ENCODE peak calls at places on chromosome 14, in nine cellular contexts. One of them, this sample, is unnamed.

GRCh38 chr14:22530101-22530500 is 58.9 kb downstream of the DAD1 start:
- DNase-seq in RWPE1: no peak
- DNase-seq in LNCaP clone FGC: no peak
- DNase-seq in endothelial cell: no peak
- DNase-seq in GM10248: no peak
- DNase-seq in HepG2: no peak
- DNase-seq in upper lobe of left lung: no peak
- DNase-seq in cardiac muscle cell: no peak
- DNase-seq in neural crest cell: no peak
- DNase-seq in this sample: no peak

GRCh38 chr14:51398898-51399297 is 158.9 kb downstream of the TMX1 start:
- DNase-seq in RWPE1: peak
- DNase-seq in LNCaP clone FGC: no peak
- DNase-seq in endothelial cell: no peak
- DNase-seq in GM10248: no peak
- DNase-seq in HepG2: no peak
- DNase-seq in upper lobe of left lung: no peak
- DNase-seq in cardiac muscle cell: peak
- DNase-seq in neural crest cell: no peak
- DNase-seq in this sample: no peak

GRCh38 chr14:62645649-62646048 is 399.6 kb downstream of the KCNH5 start:
- DNase-seq in RWPE1: peak
- DNase-seq in LNCaP clone FGC: no peak
- DNase-seq in endothelial cell: no peak
- DNase-seq in GM10248: no peak
- DNase-seq in HepG2: no peak
- DNase-seq in upper lobe of left lung: no peak
- DNase-seq in cardiac muscle cell: no peak
- DNase-seq in neural crest cell: no peak
- DNase-seq in this sample: no peak

GRCh38 chr14:36507847-36508417 is 12.1 kb downstream of the NKX2-1 start:
- DNase-seq in RWPE1: no peak
- DNase-seq in LNCaP clone FGC: no peak
- DNase-seq in endothelial cell: no peak
- DNase-seq in GM10248: no peak
- DNase-seq in HepG2: no peak
- DNase-seq in upper lobe of left lung: no peak
- DNase-seq in cardiac muscle cell: no peak
- DNase-seq in neural crest cell: no peak
- DNase-seq in this sample: no peak

GRCh38 chr14:55512421-55512820 is 67.6 kb upstream of the KTN1 start:
- DNase-seq in RWPE1: no peak
- DNase-seq in LNCaP clone FGC: no peak
- DNase-seq in endothelial cell: no peak
- DNase-seq in GM10248: no peak
- DNase-seq in HepG2: no peak
- DNase-seq in upper lobe of left lung: no peak
- DNase-seq in cardiac muscle cell: peak
- DNase-seq in neural crest cell: no peak
- DNase-seq in this sample: no peak

GRCh38 chr14:105023791-105024480 is 3.1 kb upstream of the CDCA4 start:
- DNase-seq in RWPE1: peak
- DNase-seq in LNCaP clone FGC: no peak
- DNase-seq in endothelial cell: no peak
- DNase-seq in GM10248: no peak
- DNase-seq in HepG2: no peak
- DNase-seq in upper lobe of left lung: no peak
- DNase-seq in cardiac muscle cell: no peak
- DNase-seq in neural crest cell: no peak
- DNase-seq in this sample: no peak

GRCh38 chr14:75689012-75689411 is 28.0 kb downstream of the TTLL5 start:
- DNase-seq in RWPE1: no peak
- DNase-seq in LNCaP clone FGC: no peak
- DNase-seq in endothelial cell: no peak
- DNase-seq in GM10248: no peak
- DNase-seq in HepG2: no peak
- DNase-seq in upper lobe of left lung: no peak
- DNase-seq in cardiac muscle cell: peak
- DNase-seq in neural crest cell: no peak
- DNase-seq in this sample: no peak

GRCh38 chr14:28294834-28295440 is 471.6 kb upstream of the FOXG1 start:
- DNase-seq in RWPE1: no peak
- DNase-seq in LNCaP clone FGC: peak
- DNase-seq in endothelial cell: peak
- DNase-seq in GM10248: no peak
- DNase-seq in HepG2: peak
- DNase-seq in upper lobe of left lung: no peak
- DNase-seq in cardiac muscle cell: peak
- DNase-seq in neural crest cell: no peak
- DNase-seq in this sample: no peak

GRCh38 chr14:38143170-38143569 is 64.5 kb upstream of the SSTR1 start:
- DNase-seq in RWPE1: no peak
- DNase-seq in LNCaP clone FGC: no peak
- DNase-seq in endothelial cell: no peak
- DNase-seq in GM10248: no peak
- DNase-seq in HepG2: no peak
- DNase-seq in upper lobe of left lung: no peak
- DNase-seq in cardiac muscle cell: no peak
- DNase-seq in neural crest cell: no peak
- DNase-seq in this sample: no peak

GRCh38 chr14:105474478-105475268 is at the start of gene CRIP2:
- DNase-seq in RWPE1: peak
- DNase-seq in LNCaP clone FGC: no peak
- DNase-seq in endothelial cell: peak
- DNase-seq in GM10248: peak
- DNase-seq in HepG2: no peak
- DNase-seq in upper lobe of left lung: peak
- DNase-seq in cardiac muscle cell: peak
- DNase-seq in neural crest cell: no peak
- DNase-seq in this sample: peak

GRCh38 chr14:29648045-29648444 is 279.6 kb downstream of the PRKD1 start:
- DNase-seq in RWPE1: no peak
- DNase-seq in LNCaP clone FGC: no peak
- DNase-seq in endothelial cell: no peak
- DNase-seq in GM10248: no peak
- DNase-seq in HepG2: no peak
- DNase-seq in upper lobe of left lung: no peak
- DNase-seq in cardiac muscle cell: no peak
- DNase-seq in neural crest cell: no peak
- DNase-seq in this sample: no peak

GRCh38 chr14:105257464-105257863 is 9.1 kb downstream of the BTBD6 start:
- DNase-seq in RWPE1: no peak
- DNase-seq in LNCaP clone FGC: no peak
- DNase-seq in endothelial cell: no peak
- DNase-seq in GM10248: no peak
- DNase-seq in HepG2: no peak
- DNase-seq in upper lobe of left lung: no peak
- DNase-seq in cardiac muscle cell: no peak
- DNase-seq in neural crest cell: no peak
- DNase-seq in this sample: no peak

GRCh38 chr14:45810152-45810872 is 557.3 kb upstream of the MIS18BP1 start:
- DNase-seq in RWPE1: no peak
- DNase-seq in LNCaP clone FGC: no peak
- DNase-seq in endothelial cell: peak
- DNase-seq in GM10248: no peak
- DNase-seq in HepG2: no peak
- DNase-seq in upper lobe of left lung: no peak
- DNase-seq in cardiac muscle cell: no peak
- DNase-seq in neural crest cell: no peak
- DNase-seq in this sample: no peak
- TF ChIP-seq CTCF in RWPE1: no peak
- TF ChIP-seq CTCF in LNCaP clone FGC: peak
- TF ChIP-seq CTCF in endothelial cell: no peak
- TF ChIP-seq CTCF in GM10248: peak
- TF ChIP-seq CTCF in HepG2: no peak
- TF ChIP-seq CTCF in upper lobe of left lung: no peak
- TF ChIP-seq CTCF in cardiac muscle cell: no peak
- TF ChIP-seq CTCF in neural crest cell: peak
- TF ChIP-seq CTCF in this sample: no peak

GRCh38 chr14:67580336-67581230 is 19.5 kb downstream of the PIGH start:
- DNase-seq in RWPE1: no peak
- DNase-seq in LNCaP clone FGC: no peak
- DNase-seq in endothelial cell: no peak
- DNase-seq in GM10248: no peak
- DNase-seq in HepG2: no peak
- DNase-seq in upper lobe of left lung: no peak
- DNase-seq in cardiac muscle cell: no peak
- DNase-seq in neural crest cell: no peak
- DNase-seq in this sample: no peak
- TF ChIP-seq CTCF in RWPE1: no peak
- TF ChIP-seq CTCF in LNCaP clone FGC: no peak
- TF ChIP-seq CTCF in endothelial cell: no peak
- TF ChIP-seq CTCF in GM10248: no peak
- TF ChIP-seq CTCF in HepG2: peak
- TF ChIP-seq CTCF in upper lobe of left lung: no peak
- TF ChIP-seq CTCF in cardiac muscle cell: no peak
- TF ChIP-seq CTCF in neural crest cell: no peak
- TF ChIP-seq CTCF in this sample: no peak

DNA sequence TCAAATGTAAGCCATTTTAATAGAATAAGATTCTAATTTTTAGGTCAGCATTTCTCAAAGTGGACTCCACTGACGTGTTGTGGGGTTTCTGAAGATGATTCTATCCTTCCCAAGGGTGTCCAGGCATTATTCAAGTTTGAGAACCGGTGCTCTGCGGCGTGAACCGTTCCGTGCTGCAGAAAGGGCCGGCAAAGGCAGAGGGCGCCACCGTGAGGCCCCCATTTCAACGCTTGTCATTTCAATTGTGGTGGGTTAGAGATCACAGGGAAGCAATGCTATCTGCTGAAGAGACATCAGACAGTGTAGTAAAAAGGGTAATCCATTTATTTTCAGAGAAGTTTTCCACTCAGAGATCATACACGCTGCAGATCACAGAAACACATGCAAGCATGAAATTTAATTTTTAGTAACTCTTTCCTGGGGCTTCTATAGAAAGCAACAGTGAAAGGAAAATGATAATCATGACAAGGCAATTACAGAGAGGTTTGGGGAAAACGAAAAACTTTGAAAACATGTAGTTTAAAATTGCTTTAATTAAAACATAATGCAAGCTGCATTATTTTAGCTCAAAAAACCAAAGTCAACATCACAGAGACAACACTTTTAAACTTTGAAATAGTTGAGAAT is 201.7 kb downstream of the EXOC5 start:
- DNase-seq in RWPE1: no peak
- DNase-seq in LNCaP clone FGC: no peak
- DNase-seq in endothelial cell: peak
- DNase-seq in GM10248: peak
- DNase-seq in HepG2: peak
- DNase-seq in upper lobe of left lung: peak
- DNase-seq in cardiac muscle cell: peak
- DNase-seq in neural crest cell: peak
- DNase-seq in this sample: peak
- TF ChIP-seq CTCF in RWPE1: no peak
- TF ChIP-seq CTCF in LNCaP clone FGC: peak
- TF ChIP-seq CTCF in endothelial cell: peak
- TF ChIP-seq CTCF in GM10248: peak
- TF ChIP-seq CTCF in HepG2: peak
- TF ChIP-seq CTCF in upper lobe of left lung: peak
- TF ChIP-seq CTCF in cardiac muscle cell: peak
- TF ChIP-seq CTCF in neural crest cell: peak
- TF ChIP-seq CTCF in this sample: peak

GRCh38 chr14:89012272-89013097 is 188.0 kb downstream of the TTC8 start:
- DNase-seq in RWPE1: no peak
- DNase-seq in LNCaP clone FGC: no peak
- DNase-seq in endothelial cell: no peak
- DNase-seq in GM10248: no peak
- DNase-seq in HepG2: peak
- DNase-seq in upper lobe of left lung: no peak
- DNase-seq in cardiac muscle cell: no peak
- DNase-seq in neural crest cell: no peak
- DNase-seq in this sample: no peak

GRCh38 chr14:89014570-89014847 is 190.1 kb downstream of the TTC8 start:
- DNase-seq in RWPE1: no peak
- DNase-seq in LNCaP clone FGC: no peak
- DNase-seq in endothelial cell: no peak
- DNase-seq in GM10248: no peak
- DNase-seq in HepG2: no peak
- DNase-seq in upper lobe of left lung: no peak
- DNase-seq in cardiac muscle cell: no peak
- DNase-seq in neural crest cell: no peak
- DNase-seq in this sample: no peak

GRCh38 chr14:89013698-89014569 is 189.5 kb downstream of the TTC8 start:
- DNase-seq in RWPE1: no peak
- DNase-seq in LNCaP clone FGC: no peak
- DNase-seq in endothelial cell: no peak
- DNase-seq in GM10248: no peak
- DNase-seq in HepG2: no peak
- DNase-seq in upper lobe of left lung: no peak
- DNase-seq in cardiac muscle cell: no peak
- DNase-seq in neural crest cell: no peak
- DNase-seq in this sample: no peak

GRCh38 chr14:89011727-89012271 is 187.3 kb downstream of the TTC8 start:
- DNase-seq in RWPE1: no peak
- DNase-seq in LNCaP clone FGC: no peak
- DNase-seq in endothelial cell: no peak
- DNase-seq in GM10248: no peak
- DNase-seq in HepG2: no peak
- DNase-seq in upper lobe of left lung: no peak
- DNase-seq in cardiac muscle cell: no peak
- DNase-seq in neural crest cell: no peak
- DNase-seq in this sample: no peak

GRCh38 chr14:89013098-89013504 is 188.7 kb downstream of the TTC8 start:
- DNase-seq in RWPE1: peak
- DNase-seq in LNCaP clone FGC: no peak
- DNase-seq in endothelial cell: no peak
- DNase-seq in GM10248: no peak
- DNase-seq in HepG2: peak
- DNase-seq in upper lobe of left lung: no peak
- DNase-seq in cardiac muscle cell: peak
- DNase-seq in neural crest cell: no peak
- DNase-seq in this sample: no peak
- TF ChIP-seq CTCF in RWPE1: no peak
- TF ChIP-seq CTCF in LNCaP clone FGC: no peak
- TF ChIP-seq CTCF in endothelial cell: no peak
- TF ChIP-seq CTCF in GM10248: no peak
- TF ChIP-seq CTCF in HepG2: peak
- TF ChIP-seq CTCF in upper lobe of left lung: no peak
- TF ChIP-seq CTCF in cardiac muscle cell: peak
- TF ChIP-seq CTCF in neural crest cell: peak
- TF ChIP-seq CTCF in this sample: no peak

DNA sequence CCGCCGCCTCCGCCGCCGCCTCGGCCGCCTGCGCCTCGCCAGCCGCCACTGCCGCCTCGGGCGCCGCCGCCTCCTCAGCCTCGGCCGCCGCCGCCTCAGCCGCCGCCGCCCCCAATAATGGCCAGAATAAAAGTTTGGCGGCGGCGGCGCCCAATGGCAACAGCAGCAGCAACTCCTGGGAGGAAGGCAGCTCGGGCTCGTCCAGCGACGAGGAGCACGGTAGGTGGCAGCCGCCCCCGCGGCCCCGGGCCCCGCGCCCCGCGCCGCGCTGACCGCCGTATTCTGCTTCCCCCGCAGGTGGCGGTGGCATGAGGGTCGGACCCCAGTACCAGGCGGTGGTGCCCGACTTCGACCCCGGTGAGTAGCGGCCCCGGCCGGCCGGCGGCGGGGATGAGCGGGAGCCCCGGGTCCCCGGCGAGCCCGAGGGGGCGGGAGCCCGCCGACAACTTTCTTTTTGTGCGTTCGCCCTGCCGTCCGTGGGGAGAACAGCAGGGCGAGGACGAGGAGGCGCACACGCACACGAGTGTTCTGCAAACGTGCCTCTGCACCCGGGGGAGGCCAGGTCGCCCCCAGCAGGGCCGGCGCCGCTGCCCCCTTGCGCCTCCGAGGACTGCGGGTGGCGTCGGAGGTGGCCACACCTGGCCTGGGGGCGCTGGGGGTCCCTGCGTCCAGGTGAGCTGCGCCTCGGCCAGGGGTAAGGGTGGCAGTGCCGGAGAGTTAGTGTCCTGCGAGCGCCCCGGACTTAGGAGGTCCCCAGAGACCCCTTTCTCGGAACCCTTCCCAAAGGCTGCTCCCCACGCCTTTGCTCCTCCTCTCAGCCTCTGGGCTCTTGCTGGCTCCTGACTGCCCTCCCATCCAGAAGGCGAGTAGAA is 756 bp downstream of the RCOR1 start:
- DNase-seq in RWPE1: peak
- DNase-seq in LNCaP clone FGC: no peak
- DNase-seq in endothelial cell: peak
- DNase-seq in GM10248: peak
- DNase-seq in HepG2: no peak
- DNase-seq in upper lobe of left lung: peak
- DNase-seq in cardiac muscle cell: peak
- DNase-seq in neural crest cell: peak
- DNase-seq in this sample: peak
- TF ChIP-seq CTCF in RWPE1: peak
- TF ChIP-seq CTCF in LNCaP clone FGC: peak
- TF ChIP-seq CTCF in endothelial cell: peak
- TF ChIP-seq CTCF in GM10248: peak
- TF ChIP-seq CTCF in HepG2: peak
- TF ChIP-seq CTCF in upper lobe of left lung: peak
- TF ChIP-seq CTCF in cardiac muscle cell: peak
- TF ChIP-seq CTCF in neural crest cell: peak
- TF ChIP-seq CTCF in this sample: peak